ENCODE peak calls at places on chromosomes 3 and 15, in four cellular contexts. J is ELF-1; K is stimulated activated naive B cell treated with anti-CD40 and anti-IgM and Interleukin-4, amounts not matched to agents 10 μg/mL and 1 μg/mL and 100 μg/mL, for 72 hours; Q is ecto neural progenitor cell. G is an unnamed sample.

GRCh38 chr3:69081583-69082262 is 1.6 kb upstream of the UBA3 start:
- DNase-seq in J (peak), K (no peak), Q (no peak), G (peak)

GRCh38 chr3:172040078-172040975 is 949 bp downstream of the FNDC3B start:
- DNase-seq in J (peak), K (peak), Q (peak), G (peak)

GRCh38 chr3:17808994-17809393 is 66.6 kb upstream of the TBC1D5 start:
- DNase-seq in J (no peak), K (no peak), Q (no peak), G (no peak)

GRCh38 chr3:11774296-11774877 is 72.3 kb downstream of the TAMM41 start:
- DNase-seq in J (peak), K (no peak), Q (peak), G (peak)

GRCh38 chr15:50685976-50686467 is 575 bp downstream of the TRPM7 start:
- DNase-seq in J (peak), K (peak), Q (no peak), G (no peak)

GRCh38 chr15:63157891-63158431 is 684 bp upstream of the RPS27L start:
- DNase-seq in J (peak), K (peak), Q (peak), G (peak)

GRCh38 chr3:132347095-132347494 is 29.9 kb downstream of the ACP3 start:
- DNase-seq in J (no peak), K (no peak), Q (no peak), G (no peak)

GRCh38 chr15:69082041-69082502 is 67.6 kb downstream of the NOX5 start:
- DNase-seq in J (no peak), K (no peak), Q (no peak), G (no peak)

GRCh38 chr3:31274406-31275024 is 258.2 kb upstream of the STT3B start:
- DNase-seq in J (no peak), K (no peak), Q (no peak), G (peak)

GRCh38 chr15:68470049-68470738 is 38.2 kb upstream of the ITGA11 start:
- DNase-seq in J (peak), K (no peak), Q (no peak), G (no peak)

GRCh38 chr3:196706313-196706712 is 5.7 kb downstream of the CEP19 start:
- DNase-seq in J (no peak), K (no peak), Q (no peak), G (no peak)

GRCh38 chr3:55591893-55592292 is 104.8 kb upstream of the WNT5A start:
- DNase-seq in J (no peak), K (no peak), Q (no peak), G (no peak)

GRCh38 chr3:183487046-183487445 is 58.6 kb upstream of the MCF2L2 start:
- DNase-seq in J (no peak), K (no peak), Q (peak), G (no peak)